ENCODE peak calls at places on chromosomes 13 and 19, in seven cellular contexts. One of them, this sample, is unnamed.

GRCh38 chr13:63433546-63434150 is 2018.0 kb upstream of the PCDH20 start:
- DNase-seq in breast epithelium: no peak
- DNase-seq in neural progenitor cell: no peak
- DNase-seq in mucosa of descending colon: no peak
- DNase-seq in KBM-7: no peak
- DNase-seq in NCI-H1105: no peak
- DNase-seq in uterus: no peak
- DNase-seq in this sample: no peak

GRCh38 chr19:6744381-6745288 is 5.2 kb downstream of the TRIP10 start:
- DNase-seq in neural progenitor cell: peak; percentile 34
- DNase-seq in uterus: peak; percentile 90
- DNase-seq in breast epithelium: peak; percentile 93
- DNase-seq in KBM-7: no peak
- DNase-seq in mucosa of descending colon: peak; percentile 84
- DNase-seq in NCI-H1105: peak; percentile 24
- DNase-seq in this sample: peak; percentile 82

GRCh38 chr13:49055021-49055420 is 79.3 kb downstream of the FNDC3A start:
- DNase-seq in KBM-7: no peak
- DNase-seq in uterus: no peak
- DNase-seq in neural progenitor cell: no peak
- DNase-seq in NCI-H1105: no peak
- DNase-seq in breast epithelium: no peak
- DNase-seq in mucosa of descending colon: no peak
- DNase-seq in this sample: no peak

GRCh38 chr19:43820098-43820860 is 6.8 kb upstream of the ZNF283 start:
- DNase-seq in KBM-7: no peak
- DNase-seq in uterus: peak; percentile 25
- DNase-seq in mucosa of descending colon: peak; percentile 31
- DNase-seq in neural progenitor cell: no peak
- DNase-seq in breast epithelium: peak; percentile 52
- DNase-seq in NCI-H1105: no peak
- DNase-seq in this sample: no peak

GRCh38 chr13:74465279-74465678 is 331.1 kb upstream of the KLF12 start:
- DNase-seq in breast epithelium: no peak
- DNase-seq in mucosa of descending colon: no peak
- DNase-seq in neural progenitor cell: peak; percentile 10
- DNase-seq in uterus: no peak
- DNase-seq in NCI-H1105: no peak
- DNase-seq in KBM-7: no peak
- DNase-seq in this sample: no peak

GRCh38 chr13:75347925-75348324 is 134.0 kb downstream of the TBC1D4 start:
- DNase-seq in NCI-H1105: no peak
- DNase-seq in uterus: no peak
- DNase-seq in breast epithelium: no peak
- DNase-seq in mucosa of descending colon: no peak
- DNase-seq in KBM-7: no peak
- DNase-seq in neural progenitor cell: no peak
- DNase-seq in this sample: no peak

GRCh38 chr13:41547253-41548000 is 90.1 kb downstream of the RGCC start:
- DNase-seq in KBM-7: no peak
- DNase-seq in NCI-H1105: no peak
- DNase-seq in neural progenitor cell: no peak
- DNase-seq in uterus: peak; percentile 46
- DNase-seq in mucosa of descending colon: no peak
- DNase-seq in breast epithelium: no peak
- DNase-seq in this sample: no peak

GRCh38 chr13:101291216-101291615 is 125.1 kb downstream of the NALCN start:
- DNase-seq in mucosa of descending colon: no peak
- DNase-seq in KBM-7: no peak
- DNase-seq in breast epithelium: no peak
- DNase-seq in NCI-H1105: no peak
- DNase-seq in neural progenitor cell: no peak
- DNase-seq in uterus: no peak
- DNase-seq in this sample: no peak

GRCh38 chr13:44413095-44413494 is 39.5 kb downstream of the SERP2 start:
- DNase-seq in uterus: no peak
- DNase-seq in neural progenitor cell: no peak
- DNase-seq in breast epithelium: no peak
- DNase-seq in mucosa of descending colon: no peak
- DNase-seq in KBM-7: no peak
- DNase-seq in NCI-H1105: no peak
- DNase-seq in this sample: no peak

GRCh38 chr13:42702726-42703125 is 78.7 kb upstream of the FAM216B start:
- DNase-seq in neural progenitor cell: no peak
- DNase-seq in breast epithelium: no peak
- DNase-seq in KBM-7: no peak
- DNase-seq in uterus: peak; percentile 50
- DNase-seq in NCI-H1105: no peak
- DNase-seq in mucosa of descending colon: no peak
- DNase-seq in this sample: no peak

GRCh38 chr19:5967994-5968430 is 9.9 kb downstream of the RANBP3 start:
- DNase-seq in mucosa of descending colon: peak; percentile 86
- DNase-seq in uterus: no peak
- DNase-seq in KBM-7: peak; percentile 74
- DNase-seq in NCI-H1105: peak; percentile 32
- DNase-seq in breast epithelium: no peak
- DNase-seq in neural progenitor cell: peak; percentile 79
- DNase-seq in this sample: peak; percentile 79